ENCODE peak calls at places on chromosomes 1 and 21, in seven cellular contexts. One of them, this sample, is unnamed.
A peak's percentile ranks its signal among the peaks of the same experiment; 100 is the strongest.

GRCh38 chr1:203127672-203128611 is at the start of gene ADORA1:
- DNase-seq in Calu3: peak; percentile 66
- DNase-seq in cardiac muscle cell: peak; percentile 70
- DNase-seq in H9: peak; percentile 80
- DNase-seq in lower lobe of right lung: peak; percentile 68
- DNase-seq in MCF 10A: peak; percentile 87
- DNase-seq in foreskin fibroblast: peak; percentile 33
- DNase-seq in this sample: peak; percentile 77

GRCh38 chr1:236516929-236517704 is 6.7 kb upstream of the LGALS8 start:
- DNase-seq in Calu3: no peak
- DNase-seq in cardiac muscle cell: peak; percentile 86
- DNase-seq in H9: no peak
- DNase-seq in lower lobe of right lung: no peak
- DNase-seq in MCF 10A: peak; percentile 76
- DNase-seq in foreskin fibroblast: no peak
- DNase-seq in this sample: no peak

GRCh38 chr1:244074559-244075171 is 23.6 kb downstream of the ZBTB18 start:
- DNase-seq in Calu3: peak; percentile 30
- DNase-seq in cardiac muscle cell: no peak
- DNase-seq in H9: no peak
- DNase-seq in lower lobe of right lung: no peak
- DNase-seq in MCF 10A: no peak
- DNase-seq in foreskin fibroblast: no peak
- DNase-seq in this sample: no peak

GRCh38 chr1:55703726-55704363 is 488.7 kb upstream of the USP24 start:
- DNase-seq in Calu3: no peak
- DNase-seq in cardiac muscle cell: no peak
- DNase-seq in H9: no peak
- DNase-seq in lower lobe of right lung: no peak
- DNase-seq in MCF 10A: no peak
- DNase-seq in foreskin fibroblast: no peak
- DNase-seq in this sample: no peak

GRCh38 chr1:233933339-233933738 is 28.9 kb downstream of the SLC35F3 start:
- DNase-seq in Calu3: no peak
- DNase-seq in cardiac muscle cell: no peak
- DNase-seq in H9: no peak
- DNase-seq in lower lobe of right lung: no peak
- DNase-seq in MCF 10A: no peak
- DNase-seq in foreskin fibroblast: no peak
- DNase-seq in this sample: no peak

GRCh38 chr1:30748699-30749401 is 8.7 kb downstream of the LAPTM5 start:
- DNase-seq in Calu3: no peak
- DNase-seq in cardiac muscle cell: peak; percentile 21
- DNase-seq in H9: no peak
- DNase-seq in lower lobe of right lung: peak; percentile 45
- DNase-seq in MCF 10A: peak; percentile 20
- DNase-seq in foreskin fibroblast: no peak
- DNase-seq in this sample: no peak

GRCh38 chr21:35643176-35643575 is 417.1 kb downstream of the SETD4 start:
- DNase-seq in Calu3: no peak
- DNase-seq in cardiac muscle cell: peak; percentile 60
- DNase-seq in H9: no peak
- DNase-seq in lower lobe of right lung: no peak
- DNase-seq in MCF 10A: peak; percentile 63
- DNase-seq in foreskin fibroblast: peak; percentile 61
- DNase-seq in this sample: no peak

GRCh38 chr1:6171546-6172124 is 8.5 kb downstream of the CHD5 start:
- DNase-seq in Calu3: peak; percentile 48
- DNase-seq in cardiac muscle cell: no peak
- DNase-seq in H9: peak; percentile 74
- DNase-seq in lower lobe of right lung: no peak
- DNase-seq in MCF 10A: peak; percentile 48
- DNase-seq in foreskin fibroblast: no peak
- DNase-seq in this sample: peak; percentile 69

GRCh38 chr1:29974345-29974744 is 738.0 kb downstream of the PTPRU start:
- DNase-seq in Calu3: peak; percentile 54
- DNase-seq in cardiac muscle cell: peak; percentile 37
- DNase-seq in H9: peak; percentile 50
- DNase-seq in lower lobe of right lung: no peak
- DNase-seq in MCF 10A: peak; percentile 53
- DNase-seq in foreskin fibroblast: peak; percentile 47
- DNase-seq in this sample: no peak

GRCh38 chr1:162942903-162943567 is 82.1 kb upstream of the CCDC190 start:
- DNase-seq in Calu3: no peak
- DNase-seq in cardiac muscle cell: peak; percentile 63
- DNase-seq in H9: no peak
- DNase-seq in lower lobe of right lung: no peak
- DNase-seq in MCF 10A: peak; percentile 55
- DNase-seq in foreskin fibroblast: no peak
- DNase-seq in this sample: no peak

GRCh38 chr21:45018131-45019075 is 56.0 kb upstream of the ADARB1 start:
- DNase-seq in Calu3: no peak
- DNase-seq in cardiac muscle cell: peak; percentile 28
- DNase-seq in H9: no peak
- DNase-seq in lower lobe of right lung: peak; percentile 42
- DNase-seq in MCF 10A: no peak
- DNase-seq in foreskin fibroblast: no peak
- DNase-seq in this sample: no peak

GRCh38 chr1:94864821-94865220 is 44.7 kb downstream of the SLC44A3 start:
- DNase-seq in Calu3: no peak
- DNase-seq in cardiac muscle cell: no peak
- DNase-seq in H9: no peak
- DNase-seq in lower lobe of right lung: no peak
- DNase-seq in MCF 10A: no peak
- DNase-seq in foreskin fibroblast: no peak
- DNase-seq in this sample: no peak

GRCh38 chr21:44958471-44959191 is 18.8 kb downstream of the SLX9 start:
- DNase-seq in Calu3: no peak
- DNase-seq in cardiac muscle cell: peak; percentile 96
- DNase-seq in H9: no peak
- DNase-seq in lower lobe of right lung: peak; percentile 64
- DNase-seq in MCF 10A: no peak
- DNase-seq in foreskin fibroblast: peak; percentile 18
- DNase-seq in this sample: peak; percentile 41

GRCh38 chr1:186244825-186245224 is 130.2 kb downstream of the TPR start:
- DNase-seq in Calu3: no peak
- DNase-seq in cardiac muscle cell: peak; percentile 43
- DNase-seq in H9: peak; percentile 81
- DNase-seq in lower lobe of right lung: no peak
- DNase-seq in MCF 10A: peak; percentile 18
- DNase-seq in foreskin fibroblast: no peak
- DNase-seq in this sample: peak; percentile 28

GRCh38 chr1:13950637-13951036 is 250.6 kb downstream of the PRDM2 start:
- DNase-seq in Calu3: no peak
- DNase-seq in cardiac muscle cell: no peak
- DNase-seq in H9: peak; percentile 74
- DNase-seq in lower lobe of right lung: no peak
- DNase-seq in MCF 10A: peak; percentile 21
- DNase-seq in foreskin fibroblast: no peak
- DNase-seq in this sample: peak; percentile 37

GRCh38 chr1:94982403-94982802 is 55.5 kb upstream of the CNN3 start:
- DNase-seq in Calu3: no peak
- DNase-seq in cardiac muscle cell: peak; percentile 43
- DNase-seq in H9: no peak
- DNase-seq in lower lobe of right lung: no peak
- DNase-seq in MCF 10A: no peak
- DNase-seq in foreskin fibroblast: no peak
- DNase-seq in this sample: no peak

GRCh38 chr1:18513995-18514394 is 33.3 kb downstream of the KLHDC7A start:
- DNase-seq in Calu3: no peak
- DNase-seq in cardiac muscle cell: no peak
- DNase-seq in H9: no peak
- DNase-seq in lower lobe of right lung: no peak
- DNase-seq in MCF 10A: no peak
- DNase-seq in foreskin fibroblast: no peak
- DNase-seq in this sample: no peak

GRCh38 chr1:237713886-237714285 is 176.8 kb downstream of the ZP4 start:
- DNase-seq in Calu3: no peak
- DNase-seq in cardiac muscle cell: peak; percentile 11
- DNase-seq in H9: no peak
- DNase-seq in lower lobe of right lung: no peak
- DNase-seq in MCF 10A: peak; percentile 17
- DNase-seq in foreskin fibroblast: no peak
- DNase-seq in this sample: no peak

GRCh38 chr1:197399691-197400521 is 131.9 kb downstream of the CRB1 start:
- DNase-seq in Calu3: peak; percentile 52
- DNase-seq in cardiac muscle cell: peak; percentile 76
- DNase-seq in H9: peak; percentile 38
- DNase-seq in lower lobe of right lung: no peak
- DNase-seq in MCF 10A: peak; percentile 82
- DNase-seq in foreskin fibroblast: peak; percentile 19
- DNase-seq in this sample: no peak

GRCh38 chr1:185108324-185108723 is 48.4 kb downstream of the TRMT1L start:
- DNase-seq in Calu3: no peak
- DNase-seq in cardiac muscle cell: peak; percentile 9
- DNase-seq in H9: no peak
- DNase-seq in lower lobe of right lung: no peak
- DNase-seq in MCF 10A: no peak
- DNase-seq in foreskin fibroblast: peak; percentile 5
- DNase-seq in this sample: no peak

GRCh38 chr1:185104083-185104482 is 52.7 kb downstream of the TRMT1L start:
- DNase-seq in Calu3: no peak
- DNase-seq in cardiac muscle cell: no peak
- DNase-seq in H9: no peak
- DNase-seq in lower lobe of right lung: no peak
- DNase-seq in MCF 10A: no peak
- DNase-seq in foreskin fibroblast: no peak
- DNase-seq in this sample: no peak
- TF ChIP-seq CTCF in Calu3: no peak
- TF ChIP-seq CTCF in cardiac muscle cell: no peak
- TF ChIP-seq CTCF in H9: no peak
- TF ChIP-seq CTCF in lower lobe of right lung: no peak
- TF ChIP-seq CTCF in MCF 10A: no peak
- TF ChIP-seq CTCF in foreskin fibroblast: no peak
- TF ChIP-seq CTCF in this sample: no peak

GRCh38 chr1:150981805-150982712 is at the start of gene ANXA9:
- DNase-seq in Calu3: peak; percentile 73
- DNase-seq in cardiac muscle cell: no peak
- DNase-seq in H9: no peak
- DNase-seq in lower lobe of right lung: no peak
- DNase-seq in MCF 10A: no peak
- DNase-seq in foreskin fibroblast: no peak
- DNase-seq in this sample: no peak

GRCh38 chr1:150976879-150977694 is 2.5 kb upstream of the CERS2 start:
- DNase-seq in Calu3: peak; percentile 95
- DNase-seq in cardiac muscle cell: no peak
- DNase-seq in H9: peak; percentile 86
- DNase-seq in lower lobe of right lung: peak; percentile 94
- DNase-seq in MCF 10A: peak; percentile 96
- DNase-seq in foreskin fibroblast: peak; percentile 67
- DNase-seq in this sample: no peak

GRCh38 chr1:150979007-150979722 is 2.9 kb upstream of the ANXA9 start:
- DNase-seq in Calu3: peak; percentile 93
- DNase-seq in cardiac muscle cell: peak; percentile 93
- DNase-seq in H9: peak; percentile 88
- DNase-seq in lower lobe of right lung: peak; percentile 89
- DNase-seq in MCF 10A: peak; percentile 95
- DNase-seq in foreskin fibroblast: peak; percentile 73
- DNase-seq in this sample: peak; percentile 87

GRCh38 chr1:150981177-150981804 is 801 bp upstream of the ANXA9 start:
- DNase-seq in Calu3: peak; percentile 79
- DNase-seq in cardiac muscle cell: no peak
- DNase-seq in H9: peak; percentile 95
- DNase-seq in lower lobe of right lung: peak; percentile 69
- DNase-seq in MCF 10A: peak; percentile 57
- DNase-seq in foreskin fibroblast: no peak
- DNase-seq in this sample: peak; percentile 75

GRCh38 chr1:150979723-150980056 is 2.4 kb upstream of the ANXA9 start:
- DNase-seq in Calu3: no peak
- DNase-seq in cardiac muscle cell: no peak
- DNase-seq in H9: no peak
- DNase-seq in lower lobe of right lung: no peak
- DNase-seq in MCF 10A: no peak
- DNase-seq in foreskin fibroblast: no peak
- DNase-seq in this sample: no peak
- TF ChIP-seq CTCF in Calu3: no peak
- TF ChIP-seq CTCF in cardiac muscle cell: no peak
- TF ChIP-seq CTCF in H9: peak; percentile 24
- TF ChIP-seq CTCF in lower lobe of right lung: peak; percentile 18
- TF ChIP-seq CTCF in MCF 10A: no peak
- TF ChIP-seq CTCF in foreskin fibroblast: no peak
- TF ChIP-seq CTCF in this sample: peak; percentile 74

DNA sequence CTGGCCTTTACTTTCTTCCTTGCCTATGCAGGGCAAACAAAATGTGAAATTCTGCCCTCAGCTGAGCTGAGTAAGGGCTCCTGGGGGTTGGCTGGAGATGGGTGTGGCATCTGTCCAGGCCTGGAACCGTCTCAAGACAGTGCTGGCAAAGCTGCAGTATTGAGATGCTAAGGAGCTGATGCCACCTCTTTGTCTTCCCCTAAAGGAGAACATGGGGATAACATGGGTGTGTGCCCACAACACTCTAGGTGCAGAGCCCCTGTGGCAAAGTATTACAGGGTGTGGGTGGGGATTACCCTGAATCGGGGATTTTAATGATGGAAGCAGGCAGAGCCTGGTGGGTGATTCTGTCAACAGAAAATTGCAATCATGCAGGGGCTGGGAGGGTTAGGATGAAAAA is 2.5 kb upstream of the ST3GAL3 start:
- DNase-seq in Calu3: no peak
- DNase-seq in cardiac muscle cell: peak; percentile 43
- DNase-seq in H9: no peak
- DNase-seq in lower lobe of right lung: no peak
- DNase-seq in MCF 10A: peak; percentile 58
- DNase-seq in foreskin fibroblast: no peak
- DNase-seq in this sample: no peak
- TF ChIP-seq CTCF in Calu3: no peak
- TF ChIP-seq CTCF in cardiac muscle cell: peak; percentile 14
- TF ChIP-seq CTCF in H9: peak; percentile 32
- TF ChIP-seq CTCF in lower lobe of right lung: no peak
- TF ChIP-seq CTCF in MCF 10A: no peak
- TF ChIP-seq CTCF in foreskin fibroblast: peak; percentile 14
- TF ChIP-seq CTCF in this sample: no peak

DNA sequence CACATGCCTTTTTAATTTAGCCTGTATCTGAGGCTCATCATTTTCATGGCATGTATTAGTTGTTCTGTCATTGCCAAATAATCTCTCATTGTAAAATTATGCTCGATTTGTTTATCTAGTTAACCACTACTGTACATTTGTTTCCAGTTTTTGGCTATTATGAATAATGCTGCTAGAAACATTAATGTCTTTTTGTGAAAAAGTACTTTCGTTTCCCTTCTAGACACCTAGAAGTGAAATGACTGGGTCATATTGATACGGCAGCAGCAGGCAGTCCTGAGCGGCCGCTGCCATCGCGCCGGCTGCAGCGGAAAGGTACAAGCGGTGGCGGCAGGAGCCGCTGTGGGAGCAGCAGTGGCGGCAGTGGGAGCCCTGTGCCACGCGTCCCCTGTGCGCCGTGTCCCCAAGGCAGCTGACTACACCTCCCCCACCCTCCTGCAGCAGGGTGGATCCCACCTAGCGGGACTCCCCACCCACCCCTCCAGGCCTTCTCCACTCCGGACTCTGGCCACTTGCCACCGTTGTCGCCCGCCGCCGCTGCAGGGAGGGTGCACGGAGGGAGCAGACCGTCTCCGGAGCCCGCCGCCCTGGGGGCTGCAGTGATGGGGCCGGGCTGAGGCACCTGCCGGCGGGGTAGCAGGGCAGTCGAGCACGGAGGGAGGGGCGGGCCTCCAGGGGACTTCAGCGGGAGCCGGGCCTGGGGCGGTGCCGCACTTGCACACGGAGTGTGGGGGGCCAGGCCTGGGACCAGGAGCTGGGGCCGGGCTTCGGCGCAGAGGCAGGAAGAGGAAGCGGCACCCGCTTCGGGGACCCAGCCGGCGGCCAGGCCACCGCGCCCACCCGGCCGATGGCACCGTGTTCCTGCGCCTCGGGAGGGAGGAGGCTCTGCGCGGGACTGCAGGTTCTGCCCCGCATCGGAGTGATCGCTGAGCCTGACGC is 66.8 kb upstream of the RGS7 start:
- DNase-seq in Calu3: peak; percentile 65
- DNase-seq in cardiac muscle cell: peak; percentile 7
- DNase-seq in H9: peak; percentile 66
- DNase-seq in lower lobe of right lung: no peak
- DNase-seq in MCF 10A: no peak
- DNase-seq in foreskin fibroblast: peak; percentile 47
- DNase-seq in this sample: peak; percentile 67
- TF ChIP-seq CTCF in Calu3: no peak
- TF ChIP-seq CTCF in cardiac muscle cell: peak; percentile 4
- TF ChIP-seq CTCF in H9: peak; percentile 28
- TF ChIP-seq CTCF in lower lobe of right lung: no peak
- TF ChIP-seq CTCF in MCF 10A: no peak
- TF ChIP-seq CTCF in foreskin fibroblast: no peak
- TF ChIP-seq CTCF in this sample: no peak